ENCODE peak calls at places on chromosomes 6 and 20, in four cellular contexts. F is K562, G is H1, S is A549. E is an unnamed sample.

GRCh38 chr6:10486215-10486614 is 34.9 kb upstream of the GCNT2 start:
- DNase-seq in F (no peak), G (no peak), S (no peak), E (no peak)

GRCh38 chr6:7108964-7109836 is 1.4 kb downstream of the RREB1 start:
- DNase-seq in F (peak; percentile 80), G (no peak), S (peak; percentile 48), E (peak; percentile 81)

GRCh38 chr20:24117386-24117785 is 128.8 kb upstream of the GGTLC1 start:
- DNase-seq in F (no peak), G (no peak), S (no peak), E (no peak)

GRCh38 chr6:96792791-96793190 is 44.5 kb downstream of the GPR63 start:
- DNase-seq in F (peak; percentile 12), G (no peak), S (no peak), E (no peak)

GRCh38 chr20:11716239-11716944 is 201.3 kb upstream of the BTBD3 start:
- DNase-seq in F (peak; percentile 1), G (peak; percentile 33), S (peak; percentile 38), E (peak; percentile 62)

GRCh38 chr20:25044660-25045342 is 13.1 kb downstream of the ACSS1 start:
- DNase-seq in F (no peak), G (no peak), S (no peak), E (no peak)

GRCh38 chr6:13071946-13072345 is 256.4 kb downstream of the TBC1D7 start:
- DNase-seq in F (no peak), G (no peak), S (no peak), E (no peak)

GRCh38 chr6:101883398-101883975 is 490.0 kb downstream of the GRIK2 start:
- DNase-seq in F (no peak), G (no peak), S (no peak), E (no peak)

GRCh38 chr20:60271597-60271996 is 313.4 kb downstream of the CDH26 start:
- DNase-seq in F (no peak), G (no peak), S (peak; percentile 15), E (no peak)

GRCh38 chr20:57779401-57780003 is 69.7 kb upstream of the PMEPA1 start:
- DNase-seq in F (no peak), G (no peak), S (no peak), E (no peak)

GRCh38 chr6:137259349-137259748 is 40.2 kb upstream of the IFNGR1 start:
- DNase-seq in F (no peak), G (no peak), S (no peak), E (peak; percentile 24)

GRCh38 chr6:2563635-2564034 is 187.1 kb downstream of the MYLK4 start:
- DNase-seq in F (no peak), G (no peak), S (no peak), E (peak; percentile 34)

GRCh38 chr6:135212020-135212806 is 31.1 kb downstream of the MYB start:
- DNase-seq in F (no peak), G (no peak), S (no peak), E (no peak)
- TF ChIP-seq PHF8 in F (no peak), G (no peak), S (no peak), E (no peak)

GRCh38 chr6:132907915-132908314 is 93.5 kb downstream of the RPS12 start:
- DNase-seq in F (no peak), G (no peak), S (no peak), E (no peak)
- TF ChIP-seq PHF8 in F (no peak), G (no peak), S (no peak), E (no peak)

GRCh38 chr20:41408131-41408789 is 41.6 kb upstream of the EMILIN3 start:
- DNase-seq in F (no peak), G (no peak), S (no peak), E (no peak)

GRCh38 chr20:41413169-41413568 is 46.6 kb upstream of the EMILIN3 start:
- DNase-seq in F (no peak), G (no peak), S (no peak), E (no peak)

GRCh38 chr20:41412324-41412723 is 45.7 kb upstream of the EMILIN3 start:
- DNase-seq in F (no peak), G (no peak), S (no peak), E (no peak)

GRCh38 chr20:41408986-41409385 is 42.4 kb upstream of the EMILIN3 start:
- DNase-seq in F (no peak), G (no peak), S (no peak), E (no peak)

GRCh38 chr20:41411458-41411857 is 44.8 kb upstream of the EMILIN3 start:
- DNase-seq in F (peak; percentile 14), G (no peak), S (no peak), E (no peak)
- TF ChIP-seq PHF8 in F (no peak), G (no peak), S (no peak), E (no peak)

DNA sequence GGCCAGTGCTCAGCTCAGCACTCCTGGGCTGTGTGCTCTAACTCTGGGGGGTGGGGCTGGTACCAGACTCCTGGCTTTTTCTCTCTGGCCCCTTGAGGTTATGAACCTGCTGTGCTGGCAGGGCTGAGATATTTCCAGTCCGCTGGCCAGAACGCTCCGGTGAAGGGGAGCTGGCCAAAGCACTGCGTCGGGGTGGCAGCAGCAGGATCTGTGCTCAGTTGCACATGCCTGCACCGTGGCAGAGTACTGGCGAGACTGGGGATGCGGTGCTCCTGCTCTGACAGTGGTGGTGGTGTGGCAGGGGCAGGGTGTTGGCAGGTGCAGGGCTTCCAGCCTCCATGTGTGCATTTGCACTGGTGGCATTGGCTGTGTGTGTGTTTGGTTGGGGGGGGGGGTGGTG is 374.4 kb downstream of the PHF3 start:
- DNase-seq in F (no peak), G (no peak), S (no peak), E (no peak)
- TF ChIP-seq PHF8 in F (no peak), G (no peak), S (no peak), E (no peak)

DNA sequence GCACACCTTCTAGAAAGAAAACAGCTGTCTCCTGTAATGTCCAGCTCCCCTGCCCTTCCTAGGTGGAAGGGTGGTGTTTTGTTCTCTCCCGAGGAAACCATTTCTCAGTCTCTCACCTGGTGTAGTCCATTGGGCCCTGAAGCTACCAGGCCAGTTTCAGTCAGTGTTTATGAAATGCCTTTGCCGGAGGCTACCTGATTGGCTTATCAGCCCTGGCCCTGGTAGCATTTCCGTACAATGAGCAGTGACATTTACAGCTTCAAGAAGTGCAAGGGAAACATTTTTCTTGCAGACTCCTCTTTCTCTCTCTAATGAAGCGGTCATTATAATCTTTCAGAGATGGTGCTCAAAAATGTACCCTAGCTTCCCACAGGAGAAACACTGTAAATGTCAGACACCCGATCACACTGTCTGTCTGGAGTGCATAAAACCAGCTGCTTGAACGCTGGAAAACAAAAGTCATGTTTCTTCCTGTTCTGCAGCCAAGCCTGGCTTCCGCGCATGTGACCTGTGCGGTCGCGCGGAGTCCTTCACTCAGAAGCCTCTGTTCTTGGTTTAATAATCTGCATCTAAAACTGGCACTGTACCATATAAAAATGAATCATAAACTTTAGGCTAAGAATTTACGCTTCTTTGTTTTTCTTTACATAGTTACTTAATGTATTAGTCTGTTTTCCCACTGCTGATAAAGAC is 28.4 kb upstream of the SAYSD1 start:
- DNase-seq in F (no peak), G (no peak), S (no peak), E (no peak)
- TF ChIP-seq PHF8 in F (no peak), G (no peak), S (no peak), E (no peak)

GRCh38 chr6:167757821-167758220 is 68.9 kb upstream of the AFDN start:
- DNase-seq in F (no peak), G (no peak), S (no peak), E (no peak)
- TF ChIP-seq PHF8 in F (no peak), G (no peak), S (no peak), E (no peak)

DNA sequence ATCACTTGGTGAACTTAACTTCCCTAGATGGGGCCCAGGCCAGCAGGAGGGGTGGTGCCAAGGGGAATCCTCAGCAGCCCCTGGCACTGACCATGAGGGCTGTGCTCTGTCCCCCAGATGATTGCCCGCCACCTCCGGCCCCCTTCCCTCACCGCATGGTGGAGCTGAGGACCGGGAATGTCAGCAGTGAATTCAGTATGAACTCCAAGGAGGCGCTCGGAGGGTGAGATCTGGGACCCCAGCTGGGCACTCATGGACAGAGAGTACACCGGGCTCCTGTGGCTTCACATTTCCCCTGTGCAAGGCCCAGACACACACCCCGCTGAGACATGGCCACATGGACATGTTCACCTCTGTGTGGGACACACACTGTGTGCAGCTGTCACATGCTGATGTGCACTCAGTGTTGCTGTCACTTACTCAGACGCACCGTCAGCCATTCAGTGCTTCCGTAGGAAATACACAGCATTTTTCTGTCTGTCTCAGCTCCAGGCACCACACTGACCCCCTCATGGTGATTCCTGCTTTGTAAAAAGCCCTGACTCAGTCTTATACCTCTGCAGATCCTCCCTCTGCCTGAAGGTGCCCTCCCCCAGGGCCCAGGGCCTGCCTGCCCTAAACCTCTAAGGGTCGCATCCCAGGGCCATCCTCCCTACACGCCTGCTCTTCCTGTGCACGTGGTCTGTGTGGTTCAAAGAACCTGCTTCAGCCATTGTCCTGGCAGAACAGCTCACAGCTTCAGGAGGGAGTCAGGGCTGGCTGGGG is 4.4 kb downstream of the MYLK2 start:
- DNase-seq in F (no peak), G (no peak), S (no peak), E (no peak)
- TF ChIP-seq PHF8 in F (no peak), G (no peak), S (no peak), E (no peak)

GRCh38 chr6:1312444-1313363 is 806 bp downstream of the FOXQ1 start:
- DNase-seq in F (no peak), G (no peak), S (no peak), E (no peak)

GRCh38 chr6:1311400-1312192 is at the start of gene FOXQ1:
- DNase-seq in F (no peak), G (no peak), S (no peak), E (peak; percentile 95)

GRCh38 chr6:1312193-1312443 is 220 bp downstream of the FOXQ1 start:
- DNase-seq in F (no peak), G (no peak), S (no peak), E (no peak)

GRCh38 chr6:1313364-1313754 is 1.5 kb downstream of the FOXQ1 start:
- DNase-seq in F (no peak), G (no peak), S (no peak), E (no peak)

GRCh38 chr6:1310628-1311399 is 1.1 kb upstream of the FOXQ1 start:
- DNase-seq in F (no peak), G (no peak), S (no peak), E (peak; percentile 89)
- TF ChIP-seq PHF8 in F (no peak), G (no peak), S (no peak), E (peak; percentile 7)